ENCODE peak calls at places on chromosomes 3 and 15, in seven cellular contexts. B is tibial artery, U is GM23248, D is lower lobe of right lung, R is ovary, Q is mesenchymal stem cell, L is transverse colon. V is an unnamed sample.

GRCh38 chr3:127848131-127849129 is 26.1 kb upstream of the MGLL start:
- DNase-seq in B (no peak), Q (peak; percentile 18), R (no peak), U (peak; percentile 58), L (no peak), D (no peak), V (no peak)

GRCh38 chr3:107662586-107662985 is 139.8 kb downstream of the BBX start:
- DNase-seq in R (no peak), D (no peak), B (no peak), L (no peak), U (peak; percentile 41), Q (peak; percentile 24), V (no peak)

GRCh38 chr15:48674876-48675275 is 29.4 kb upstream of the FBN1 start:
- DNase-seq in Q (peak; percentile 30), B (no peak), D (no peak), L (no peak), R (no peak), U (peak; percentile 76), V (no peak)

GRCh38 chr3:125105116-125105515 is 49.3 kb upstream of the HEG1 start:
- DNase-seq in R (no peak), D (no peak), U (no peak), B (no peak), L (no peak), Q (no peak), V (no peak)

GRCh38 chr3:119588112-119588511 is 8.8 kb downstream of the ADPRH start:
- DNase-seq in B (peak; percentile 42), Q (no peak), L (peak; percentile 63), R (no peak), D (peak; percentile 88), U (peak; percentile 21), V (peak; percentile 33)

GRCh38 chr3:143183668-143183970 is 64.0 kb downstream of the CHST2 start:
- DNase-seq in D (no peak), Q (no peak), R (no peak), U (no peak), L (no peak), B (no peak), V (no peak)

GRCh38 chr3:139111392-139112229 is 66.9 kb upstream of the PRR23C start:
- DNase-seq in R (peak; percentile 80), B (no peak), Q (peak; percentile 54), L (peak; percentile 74), D (peak; percentile 62), U (peak; percentile 76), V (peak; percentile 38)

GRCh38 chr3:30496496-30496966 is 109.9 kb upstream of the TGFBR2 start:
- DNase-seq in L (peak; percentile 24), U (peak; percentile 91), Q (peak; percentile 92), D (no peak), R (peak; percentile 41), B (peak; percentile 76), V (peak; percentile 86)

GRCh38 chr15:81023483-81024264 is 23.0 kb downstream of the TLNRD1 start:
- DNase-seq in R (peak; percentile 31), D (peak; percentile 81), L (peak; percentile 43), U (peak; percentile 92), Q (peak; percentile 52), B (peak; percentile 89), V (peak; percentile 27)

GRCh38 chr15:65033659-65034269 is 4.3 kb upstream of the MTFMT start:
- DNase-seq in D (no peak), U (peak; percentile 79), B (no peak), Q (peak; percentile 71), L (peak; percentile 31), R (no peak), V (peak; percentile 69)

GRCh38 chr3:36681867-36682266 is 82.5 kb downstream of the DCLK3 start:
- DNase-seq in Q (no peak), B (no peak), D (no peak), L (no peak), R (no peak), U (no peak), V (no peak)

GRCh38 chr3:14411166-14411526 is 8.7 kb downstream of the SLC6A6 start:
- DNase-seq in B (no peak), L (no peak), Q (no peak), R (no peak), U (no peak), D (peak; percentile 89), V (no peak)

GRCh38 chr15:47756872-47757271 is 39.6 kb downstream of the SEMA6D start:
- DNase-seq in L (peak; percentile 51), B (no peak), U (peak; percentile 92), D (no peak), R (peak; percentile 48), Q (peak; percentile 80), V (no peak)

GRCh38 chr3:137012097-137012501 is 54.3 kb downstream of the IL20RB start:
- DNase-seq in B (no peak), U (peak; percentile 88), D (no peak), Q (peak; percentile 54), R (no peak), L (no peak), V (peak; percentile 26)

GRCh38 chr15:75928680-75929608 is 25.3 kb downstream of the FBXO22 start:
- DNase-seq in B (no peak), U (peak; percentile 35), D (no peak), Q (peak; percentile 57), L (peak; percentile 25), R (no peak), V (no peak)

GRCh38 chr15:34942363-34942762 is 27.2 kb downstream of the AQR start:
- DNase-seq in R (no peak), U (no peak), B (no peak), D (no peak), Q (no peak), L (no peak), V (no peak)

GRCh38 chr3:123258811-123259420 is 57.2 kb downstream of the SEC22A start:
- DNase-seq in R (no peak), D (no peak), Q (peak; percentile 68), B (no peak), L (no peak), U (peak; percentile 83), V (peak; percentile 61)

GRCh38 chr3:73461582-73461981 is 163.2 kb downstream of the PDZRN3 start:
- DNase-seq in Q (peak; percentile 44), R (peak; percentile 53), B (no peak), L (no peak), U (peak; percentile 5), D (no peak), V (no peak)

DNA sequence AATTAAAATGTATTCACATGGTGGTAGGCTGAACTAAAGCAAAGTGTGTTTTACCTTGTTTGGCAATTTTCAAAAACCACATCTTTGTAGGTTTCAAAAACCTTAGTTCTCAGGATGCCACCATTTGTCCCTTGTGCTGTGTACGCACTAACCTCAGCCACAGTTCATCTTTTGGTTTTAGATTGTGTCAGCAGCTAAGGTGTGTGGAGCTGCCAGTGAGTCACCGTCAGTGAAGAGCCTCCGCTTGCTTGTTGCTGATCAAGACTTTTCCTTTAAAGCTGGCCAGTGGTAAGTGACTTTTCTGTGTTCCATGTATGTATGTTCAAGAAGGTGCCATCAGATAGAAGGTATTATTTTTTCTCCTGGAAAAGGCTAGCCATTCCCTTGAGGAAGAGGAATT is 21.1 kb downstream of the OXNAD1 start:
- DNase-seq in U (no peak), D (no peak), Q (no peak), R (no peak), B (no peak), L (peak; percentile 26), V (no peak)
- H3K27ac ChIP-seq in U (no peak overlapping the region), D (peak overlapping the region; percentile 59), Q (no peak overlapping the region), R (no peak overlapping the region), B (no peak overlapping the region), L (peak overlapping the region; percentile 59), V (no peak overlapping the region)

GRCh38 chr3:70990723-70991122 is 592.8 kb downstream of the FOXP1 start:
- DNase-seq in B (no peak), L (no peak), R (no peak), D (no peak), U (peak; percentile 43), Q (no peak), V (no peak)

GRCh38 chr3:70989174-70989573 is 594.4 kb downstream of the FOXP1 start:
- DNase-seq in B (no peak), U (peak; percentile 75), Q (peak; percentile 74), L (no peak), R (no peak), D (no peak), V (no peak)

GRCh38 chr3:70988111-70988510 is 595.4 kb downstream of the FOXP1 start:
- DNase-seq in L (no peak), U (peak; percentile 72), R (no peak), B (no peak), Q (no peak), D (no peak), V (no peak)

GRCh38 chr3:70992131-70992530 is 591.4 kb downstream of the FOXP1 start:
- DNase-seq in U (no peak), Q (no peak), R (no peak), D (no peak), B (no peak), L (no peak), V (no peak)

GRCh38 chr3:70990190-70990589 is 593.3 kb downstream of the FOXP1 start:
- DNase-seq in U (no peak), D (no peak), B (no peak), Q (no peak), L (no peak), R (no peak), V (no peak)
- H3K4me3 ChIP-seq in U (no peak overlapping the region), D (no peak overlapping the region), B (no peak overlapping the region), Q (no peak overlapping the region), L (no peak overlapping the region), R (no peak overlapping the region), V (no peak overlapping the region)

GRCh38 chr3:67650084-67650483 is 4.3 kb downstream of the SUCLG2 start:
- DNase-seq in D (no peak), U (no peak), L (peak; percentile 29), R (no peak), B (no peak), Q (no peak), V (no peak)
- H3K27ac ChIP-seq in D (no peak overlapping the region), U (no peak overlapping the region), L (peak overlapping the region; percentile 28), R (no peak overlapping the region), B (no peak overlapping the region), Q (no peak overlapping the region), V (no peak overlapping the region)

GRCh38 chr15:66704783-66705113 is 2.7 kb downstream of the SMAD6 start:
- DNase-seq in D (no peak), L (peak; percentile 60), R (no peak), Q (no peak), U (peak; percentile 47), B (no peak), V (no peak)

GRCh38 chr15:66704019-66704782 is 2.2 kb downstream of the SMAD6 start:
- DNase-seq in Q (no peak), U (no peak), D (no peak), L (peak; percentile 13), B (no peak), R (no peak), V (no peak)

GRCh38 chr15:66706225-66706732 is 4.2 kb downstream of the SMAD6 start:
- DNase-seq in L (no peak), D (no peak), Q (no peak), B (no peak), R (no peak), U (peak; percentile 59), V (peak; percentile 26)

GRCh38 chr15:66706840-66707239 is 4.8 kb downstream of the SMAD6 start:
- DNase-seq in U (no peak), R (no peak), L (no peak), D (no peak), B (no peak), Q (no peak), V (no peak)

GRCh38 chr15:66705277-66705927 is 3.4 kb downstream of the SMAD6 start:
- DNase-seq in R (no peak), Q (no peak), D (no peak), L (no peak), B (no peak), U (no peak), V (no peak)
- H3K4me3 ChIP-seq in R (no peak overlapping the region), Q (peak overlapping the region; percentile 99), D (peak overlapping the region; percentile 83), L (peak overlapping the region; percentile 71), B (peak overlapping the region; percentile 78), U (peak overlapping the region; percentile 81), V (no peak overlapping the region)